ENCODE peak calls at places on chromosomes 16 and 17, in five cellular contexts. E is K562, V is SK-N-SH, S is GM12878, U is HepG2. L is an unnamed sample.

GRCh38 chr17:35889818-35890773 is 9.9 kb upstream of the CCL5 start:
- DNase-seq in E (no peak), V (peak), S (no peak), U (no peak), L (no peak)

GRCh38 chr17:78313735-78314648 is 45.9 kb downstream of the SOCS3 start:
- DNase-seq in E (peak), V (peak), S (peak), U (peak), L (peak)

GRCh38 chr16:75099738-75100615 is 16.6 kb downstream of the LDHD start:
- DNase-seq in E (no peak), V (peak), S (no peak), U (no peak), L (no peak)

GRCh38 chr16:87474017-87474416 is 18.8 kb downstream of the ZCCHC14 start:
- DNase-seq in E (no peak), V (no peak), S (no peak), U (no peak), L (no peak)

GRCh38 chr17:70859829-70860228 is 690.5 kb downstream of the KCNJ2 start:
- DNase-seq in E (no peak), V (no peak), S (no peak), U (no peak), L (no peak)

GRCh38 chr17:73715714-73716113 is 71.5 kb upstream of the SDK2 start:
- DNase-seq in E (no peak), V (no peak), S (no peak), U (no peak), L (no peak)

GRCh38 chr16:75801307-75801706 is 75.0 kb upstream of the CPHXL start:
- DNase-seq in E (no peak), V (no peak), S (no peak), U (no peak), L (no peak)

GRCh38 chr16:64092284-64092683 is 1029.6 kb downstream of the CDH11 start:
- DNase-seq in E (no peak), V (no peak), S (no peak), U (no peak), L (no peak)

GRCh38 chr17:44198721-44199552 is 747 bp downstream of the ATXN7L3 start:
- DNase-seq in E (peak), V (peak), S (no peak), U (no peak), L (peak)

GRCh38 chr16:610513-611381 is 20.0 kb upstream of the WFIKKN1 start:
- DNase-seq in E (peak), V (peak), S (no peak), U (peak), L (peak)

GRCh38 chr17:8965394-8966168 is at the start of gene PIK3R5:
- DNase-seq in E (peak), V (peak), S (no peak), U (no peak), L (peak)

GRCh38 chr17:76811834-76812233 is 56.4 kb upstream of the MGAT5B start:
- DNase-seq in E (no peak), V (no peak), S (no peak), U (no peak), L (no peak)

GRCh38 chr17:34423978-34424813 is 61.2 kb upstream of the CCL1 start:
- DNase-seq in E (no peak), V (no peak), S (no peak), U (no peak), L (no peak)

GRCh38 chr16:28984619-28985135 is at the start of gene LAT:
- DNase-seq in E (no peak), V (no peak), S (no peak), U (no peak), L (no peak)

GRCh38 chr16:386641-387156 is 4.9 kb upstream of the PGAP6 start:
- DNase-seq in E (no peak), V (no peak), S (no peak), U (no peak), L (no peak)

GRCh38 chr16:2474877-2475412 is at the start of gene TBC1D24:
- DNase-seq in E (peak), V (peak), S (no peak), U (peak), L (peak)

GRCh38 chr16:80323187-80323807 is 217.5 kb upstream of the DYNLRB2 start:
- DNase-seq in E (no peak), V (no peak), S (no peak), U (no peak), L (no peak)

GRCh38 chr16:66273644-66274334 is 92.7 kb upstream of the CDH5 start:
- DNase-seq in E (no peak), V (no peak), S (no peak), U (no peak), L (no peak)

GRCh38 chr16:69363281-69363717 is 11.7 kb upstream of the TMED6 start:
- DNase-seq in E (no peak), V (no peak), S (no peak), U (peak), L (no peak)

GRCh38 chr16:6932871-6933390 is 399.7 kb upstream of the RBFOX1 start:
- DNase-seq in E (no peak), V (no peak), S (no peak), U (no peak), L (no peak)

GRCh38 chr17:10842658-10843057 is 4.8 kb upstream of the PIRT start:
- DNase-seq in E (no peak), V (no peak), S (no peak), U (no peak), L (no peak)

GRCh38 chr16:48901712-48902374 is 291.9 kb upstream of the N4BP1 start:
- DNase-seq in E (no peak), V (peak), S (no peak), U (no peak), L (no peak)

GRCh38 chr16:49351119-49351518 is 22.5 kb upstream of the C16orf78 start:
- DNase-seq in E (no peak), V (no peak), S (no peak), U (no peak), L (no peak)

GRCh38 chr16:83943516-83944050 is 9.5 kb upstream of the OSGIN1 start:
- DNase-seq in E (no peak), V (no peak), S (no peak), U (no peak), L (no peak)

GRCh38 chr16:28165549-28166046 is 46.2 kb downstream of the XPO6 start:
- DNase-seq in E (no peak), V (no peak), S (no peak), U (no peak), L (no peak)

GRCh38 chr17:29603109-29603674 is 10.3 kb downstream of the ANKRD13B start:
- DNase-seq in E (no peak), V (no peak), S (no peak), U (no peak), L (no peak)

GRCh38 chr17:38789185-38789584 is 10.2 kb downstream of the PIP4K2B start:
- DNase-seq in E (no peak), V (peak), S (no peak), U (no peak), L (no peak)

GRCh38 chr16:20074089-20074956 is 633 bp upstream of the GPR139 start:
- DNase-seq in E (no peak), V (peak), S (no peak), U (no peak), L (no peak)

GRCh38 chr17:2615882-2616281 is 22.4 kb downstream of the PAFAH1B1 start:
- DNase-seq in E (no peak), V (no peak), S (no peak), U (no peak), L (no peak)

GRCh38 chr17:63773272-63774140 is at the start of gene CCDC47:
- DNase-seq in E (peak), V (peak), S (peak), U (peak), L (peak)

GRCh38 chr17:63774141-63774981 is at the start of gene DDX42:
- DNase-seq in E (peak), V (peak), S (no peak), U (peak), L (peak)

GRCh38 chr17:63774982-63775290 is 966 bp downstream of the DDX42 start:
- DNase-seq in E (no peak), V (no peak), S (no peak), U (no peak), L (no peak)

GRCh38 chr17:63775420-63775819 is 1.4 kb downstream of the DDX42 start:
- DNase-seq in E (no peak), V (peak), S (no peak), U (no peak), L (no peak)

GRCh38 chr17:63772801-63773271 is 561 bp downstream of the CCDC47 start:
- DNase-seq in E (no peak), V (peak), S (no peak), U (peak), L (no peak)
- TF ChIP-seq FOXM1 in E (no peak), V (no peak), S (no peak), U (no peak), L (no peak)

DNA sequence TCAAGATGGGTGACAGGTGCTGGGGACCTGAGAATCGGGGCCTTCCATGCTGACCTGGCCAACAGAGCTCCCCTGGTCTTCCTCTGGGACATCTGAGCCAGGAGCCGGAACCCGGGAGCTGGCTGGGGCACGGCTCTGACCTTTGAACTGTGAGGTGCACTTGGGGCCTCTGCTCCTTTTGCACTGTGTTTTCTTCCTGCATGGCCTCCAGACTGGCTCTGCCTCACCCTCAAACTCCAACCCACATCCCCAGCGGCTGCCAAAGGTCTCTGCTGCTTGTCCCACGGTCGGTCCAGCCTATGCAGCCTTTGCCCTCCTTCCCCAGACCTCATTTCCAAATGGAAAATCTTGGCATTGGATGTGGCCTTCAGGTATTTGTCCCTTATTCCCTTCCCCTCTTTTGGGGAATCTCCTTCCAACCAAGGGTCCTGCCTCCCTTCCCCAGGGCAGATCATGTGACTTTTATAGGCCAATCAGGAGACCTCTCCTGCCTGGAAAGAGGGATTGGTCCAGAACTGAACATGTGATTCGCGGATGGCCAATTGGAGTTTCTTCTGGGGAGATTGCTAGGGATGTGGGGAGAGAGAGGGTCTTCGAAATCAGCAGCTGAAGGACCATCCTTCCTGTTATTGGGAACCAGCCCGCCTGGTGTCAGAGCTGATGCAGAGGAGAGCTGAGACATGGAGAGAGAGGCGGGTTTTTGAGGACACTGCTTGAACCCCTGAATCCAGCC is 117.9 kb downstream of the CYLD start:
- DNase-seq in E (no peak), V (no peak), S (no peak), U (peak), L (no peak)
- TF ChIP-seq FOXM1 in E (no peak), V (no peak), S (no peak), U (no peak), L (no peak)

GRCh38 chr16:57665541-57665940 is 2.6 kb upstream of the ADGRG3 start:
- DNase-seq in E (no peak), V (no peak), S (no peak), U (no peak), L (no peak)

GRCh38 chr16:57663436-57663835 is 4.7 kb upstream of the ADGRG3 start:
- DNase-seq in E (no peak), V (no peak), S (no peak), U (no peak), L (no peak)

GRCh38 chr16:57664662-57665025 is 3.5 kb upstream of the ADGRG3 start:
- DNase-seq in E (no peak), V (no peak), S (no peak), U (no peak), L (no peak)

GRCh38 chr16:57661936-57662906 is 5.9 kb upstream of the ADGRG3 start:
- DNase-seq in E (no peak), V (no peak), S (no peak), U (no peak), L (no peak)

GRCh38 chr16:57663917-57664661 is 4.0 kb upstream of the ADGRG3 start:
- DNase-seq in E (no peak), V (no peak), S (no peak), U (peak), L (no peak)
- TF ChIP-seq FOXM1 in E (no peak), V (no peak), S (no peak), U (no peak), L (no peak)

GRCh38 chr17:65193305-65194293 is 56.4 kb downstream of the RGS9 start:
- DNase-seq in E (no peak), V (no peak), S (no peak), U (no peak), L (no peak)

GRCh38 chr17:65190467-65191095 is 53.4 kb downstream of the RGS9 start:
- DNase-seq in E (no peak), V (no peak), S (no peak), U (no peak), L (no peak)

GRCh38 chr17:65194670-65195334 is 57.6 kb downstream of the RGS9 start:
- DNase-seq in E (no peak), V (no peak), S (no peak), U (no peak), L (no peak)

GRCh38 chr17:65195716-65196115 is 58.5 kb downstream of the RGS9 start:
- DNase-seq in E (no peak), V (no peak), S (no peak), U (no peak), L (no peak)

DNA sequence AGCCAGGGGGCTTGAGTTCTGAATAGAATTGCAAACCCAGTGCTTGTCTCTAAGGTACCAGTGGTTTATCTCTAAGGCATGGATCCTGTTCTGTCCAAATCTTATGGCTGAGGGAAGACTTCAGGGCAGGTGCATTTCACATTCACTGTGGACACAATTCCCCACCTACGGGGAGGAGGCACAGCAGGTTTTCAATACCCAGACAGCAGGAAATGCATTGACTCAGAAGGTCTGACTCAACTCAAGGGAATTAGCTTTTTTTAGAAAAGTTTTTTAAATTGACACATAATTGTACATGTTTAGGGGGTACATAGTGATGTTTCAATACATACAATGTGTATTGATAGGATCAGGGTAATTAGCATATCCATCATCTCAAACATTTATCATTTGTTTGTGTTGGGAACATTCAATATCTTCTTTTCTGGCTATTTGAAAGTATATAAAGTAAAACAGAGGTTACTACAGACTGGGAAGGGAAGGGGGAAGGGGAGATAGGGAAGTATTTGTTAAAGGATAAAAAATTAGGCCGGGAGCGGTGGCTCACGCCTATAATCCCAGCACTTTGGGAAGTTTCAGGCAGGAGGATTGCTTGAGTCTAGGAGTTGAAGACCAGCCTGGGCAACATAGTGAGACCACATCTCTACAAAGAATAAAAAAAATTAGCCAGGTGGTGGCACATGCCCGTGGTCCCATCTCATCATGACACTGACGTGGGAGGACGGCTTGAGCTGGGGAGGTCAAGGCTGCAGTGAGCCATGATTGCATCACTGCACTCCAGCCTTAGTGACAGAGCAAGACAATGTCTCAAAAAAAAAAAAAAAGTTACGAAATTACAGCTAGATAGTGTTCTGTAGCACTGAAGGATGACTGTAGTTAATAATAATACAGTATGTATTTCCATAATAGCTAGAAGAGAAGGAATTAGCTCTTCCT is 54.9 kb downstream of the RGS9 start:
- DNase-seq in E (no peak), V (no peak), S (no peak), U (peak), L (no peak)
- TF ChIP-seq FOXM1 in E (no peak), V (no peak), S (no peak), U (no peak), L (no peak)

DNA sequence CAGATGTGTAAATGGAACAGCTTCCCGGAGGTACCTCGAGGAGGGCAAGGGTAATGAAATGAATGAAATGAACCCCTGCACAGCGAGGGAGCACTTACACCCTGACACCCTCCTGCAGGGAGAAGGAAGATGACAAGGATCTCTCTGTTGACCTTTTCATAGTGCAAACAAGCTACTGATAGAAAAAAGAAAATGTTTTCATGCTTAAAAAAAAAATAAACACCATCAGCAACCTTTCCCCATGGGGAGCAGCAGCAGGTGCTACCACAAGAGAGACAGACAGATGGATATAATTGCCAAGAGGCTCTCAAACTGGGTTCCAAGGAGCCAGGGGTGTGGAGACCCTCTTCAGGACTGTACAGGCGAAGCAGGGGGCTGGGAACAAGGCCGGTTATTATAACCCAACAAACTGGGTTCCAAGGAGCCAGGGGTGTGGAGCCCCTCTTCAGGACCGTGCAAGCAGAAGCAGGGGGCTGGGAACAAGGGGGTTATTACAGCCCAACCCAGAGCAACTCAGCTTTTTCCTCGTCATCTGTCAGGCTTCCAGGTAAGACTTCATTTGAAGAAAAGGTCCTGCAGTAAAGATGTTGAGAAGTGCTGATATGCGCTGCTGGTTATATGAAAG is 718 bp upstream of the RPH3AL start:
- DNase-seq in E (no peak), V (no peak), S (no peak), U (no peak), L (no peak)
- TF ChIP-seq FOXM1 in E (no peak), V (no peak), S (no peak), U (no peak), L (no peak)

GRCh38 chr16:46712911-46713310 is 23.5 kb downstream of the ORC6 start:
- DNase-seq in E (no peak), V (no peak), S (no peak), U (no peak), L (no peak)
- TF ChIP-seq FOXM1 in E (no peak), V (no peak), S (no peak), U (no peak), L (no peak)

GRCh38 chr16:89958068-89958467 is 9.5 kb downstream of the DEF8 start:
- DNase-seq in E (peak), V (peak), S (no peak), U (peak), L (peak)
- TF ChIP-seq FOXM1 in E (no peak), V (no peak), S (no peak), U (no peak), L (no peak)

L was measured in HEK293T.